ENCODE peak calls at places on chromosome 13, in five cellular contexts. E is keratinocyte, W is breast epithelium, O is psoas muscle, C is uterus. T is an unnamed sample. For H3K4me1, the result is how much of the 10 kb centered on the place peaks cover.

GRCh38 chr13:108957369-108958012 is 328.1 kb downstream of the MYO16 start:
- DNase-seq in E (peak), W (no peak), O (no peak), C (peak), T (no peak)

GRCh38 chr13:48160879-48161278 is 66.0 kb upstream of the MED4 start:
- DNase-seq in E (no peak), W (no peak), O (peak), C (no peak), T (no peak)

GRCh38 chr13:93193682-93194081 is 32.9 kb upstream of the GPC6 start:
- DNase-seq in E (no peak), W (no peak), O (no peak), C (no peak), T (no peak)

GRCh38 chr13:39468306-39468705 is 134.7 kb downstream of the LHFPL6 start:
- DNase-seq in E (no peak), W (no peak), O (no peak), C (no peak), T (no peak)

GRCh38 chr13:28220166-28220565 is 81.8 kb downstream of the PAN3 start:
- DNase-seq in E (no peak), W (no peak), O (no peak), C (no peak), T (no peak)

GRCh38 chr13:46961719-46962118 is 64.9 kb upstream of the HTR2A start:
- DNase-seq in E (no peak), W (no peak), O (no peak), C (no peak), T (no peak)

GRCh38 chr13:20721454-20722357 is 18.2 kb downstream of the IL17D start:
- DNase-seq in E (no peak), W (no peak), O (peak), C (peak), T (peak)

GRCh38 chr13:24050796-24051715 is 109.5 kb upstream of the SPATA13 start:
- DNase-seq in E (no peak), W (no peak), O (no peak), C (no peak), T (no peak)

GRCh38 chr13:74288361-74288911 is 154.2 kb upstream of the KLF12 start:
- DNase-seq in E (no peak), W (no peak), O (no peak), C (peak), T (peak)

GRCh38 chr13:27680465-27680864 is 58.8 kb downstream of the POLR1D start:
- DNase-seq in E (no peak), W (no peak), O (no peak), C (no peak), T (no peak)

GRCh38 chr13:96994030-96994848 is at the start of gene OXGR1:
- DNase-seq in E (no peak), W (no peak), O (peak), C (no peak), T (peak)

GRCh38 chr13:19766637-19767036 is 16.1 kb downstream of the PSPC1 start:
- DNase-seq in E (no peak), W (no peak), O (no peak), C (no peak), T (no peak)

GRCh38 chr13:73952683-73953082 is 181.5 kb downstream of the KLF12 start:
- DNase-seq in E (no peak), W (no peak), O (no peak), C (no peak), T (no peak)

GRCh38 chr13:21124853-21125252 is 51.5 kb downstream of the SKA3 start:
- DNase-seq in E (no peak), W (no peak), O (no peak), C (no peak), T (peak)

GRCh38 chr13:51638497-51638871 is 54.2 kb downstream of the WDFY2 start:
- DNase-seq in E (no peak), W (no peak), O (no peak), C (no peak), T (no peak)

GRCh38 chr13:22789027-22789593 is 391.7 kb upstream of the SGCG start:
- DNase-seq in E (no peak), W (no peak), O (no peak), C (no peak), T (no peak)

GRCh38 chr13:27367570-27367969 is 56.8 kb upstream of the GTF3A start:
- DNase-seq in E (no peak), W (no peak), O (no peak), C (no peak), T (no peak)

DNA sequence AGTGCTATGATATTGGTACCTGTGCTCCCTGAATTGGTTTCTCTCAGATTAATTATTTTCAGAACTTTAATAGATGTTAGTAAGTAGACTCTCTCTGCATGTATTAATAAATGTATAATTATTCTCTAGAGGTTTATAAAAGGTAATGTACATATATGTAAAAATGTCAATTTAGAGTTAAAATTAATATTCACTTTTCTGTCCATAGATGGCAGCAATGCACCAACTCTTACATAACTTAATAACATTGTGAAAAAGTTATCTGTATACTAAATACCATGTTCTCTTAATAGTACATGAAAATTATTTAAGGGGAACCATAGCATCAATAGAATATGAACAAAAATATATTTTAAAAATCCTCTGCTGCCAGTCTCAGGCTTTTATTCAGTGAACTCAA is 515.0 kb upstream of the KLHL1 start:
- DNase-seq in E (no peak), W (no peak), O (no peak), C (no peak), T (no peak)
- TF ChIP-seq CTCF in E (no peak), W (peak), O (no peak), C (no peak), T (peak)

DNA sequence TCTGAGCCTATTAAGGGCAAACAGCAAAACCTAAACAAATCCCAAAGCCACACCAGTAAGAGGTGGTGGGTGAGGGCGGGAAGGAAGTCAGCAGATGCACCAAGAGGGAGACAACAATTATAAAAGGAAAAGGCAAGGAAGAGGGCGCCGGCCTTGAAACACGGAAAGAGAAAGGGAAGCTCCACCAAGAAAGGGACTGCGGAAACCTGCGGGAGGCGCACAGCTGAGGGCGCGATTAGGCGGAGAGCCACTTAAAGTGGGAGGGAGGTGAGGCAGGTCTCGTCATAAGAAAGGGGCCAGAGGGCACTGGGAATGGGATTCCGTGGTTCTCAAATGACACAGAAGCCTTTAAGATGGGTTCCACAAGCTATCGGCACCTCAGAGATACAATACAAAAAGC is 42.9 kb downstream of the CARS2 start:
- DNase-seq in E (no peak), W (no peak), O (no peak), C (no peak), T (peak)
- H3K4me1 ChIP-seq in E (under half), W (under half), O (under half), C (under half), T (under half)

GRCh38 chr13:31044658-31045620 is 112.5 kb downstream of the TEX26 start:
- DNase-seq in E (peak), W (no peak), O (no peak), C (no peak), T (no peak)
- TF ChIP-seq CTCF in E (no peak), W (no peak), O (no peak), C (no peak), T (no peak)

DNA sequence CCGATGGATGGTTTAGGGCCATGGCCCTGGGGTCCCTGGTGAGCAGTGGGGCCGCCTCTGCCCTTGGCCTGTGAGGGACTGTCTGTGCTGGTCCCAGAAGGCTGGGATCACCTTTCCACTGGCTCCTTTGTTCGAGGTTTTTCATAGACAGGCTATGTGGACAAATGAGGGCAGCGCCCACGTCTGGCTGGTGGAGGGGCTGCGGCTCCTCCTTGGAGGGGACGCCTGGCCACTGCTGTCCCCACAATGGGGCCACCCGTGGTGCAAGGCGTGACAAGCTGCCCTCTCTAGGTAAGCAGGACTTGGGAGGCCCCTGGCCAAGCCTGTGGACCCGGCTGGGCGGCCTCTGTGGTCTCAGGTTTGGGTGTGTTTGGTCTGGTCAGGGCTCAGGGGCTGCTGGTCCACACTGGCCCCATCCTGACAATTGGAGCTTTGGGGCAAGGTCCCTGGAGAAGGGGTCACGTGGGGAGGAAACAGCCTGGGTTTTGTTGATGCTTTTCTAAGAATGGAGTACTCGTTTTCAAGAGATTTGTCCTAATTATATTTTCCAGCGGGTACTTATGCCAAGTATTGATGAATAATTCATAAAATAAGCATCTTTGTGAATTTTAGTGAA is 33.3 kb downstream of the MCF2L start:
- DNase-seq in E (no peak), W (no peak), O (no peak), C (no peak), T (no peak)
- H3K4me1 ChIP-seq in E (under half), W (under half), O (under half), C (under half), T (under half)